ENCODE peak calls at places on chromosomes 13 and 19, in nine cellular contexts. Q, S, G, V, T, I, H, Z and O are unnamed samples.

GRCh38 chr19:29084266-29084665 is 128.7 kb downstream of the UQCRFS1 start:
- DNase-seq in Q (no peak), S (no peak), G (no peak), V (no peak), T (peak), I (no peak), H (no peak), Z (no peak), O (no peak)

GRCh38 chr13:43023244-43023931 is at the start of gene DNAJC15:
- DNase-seq in Q (peak), S (peak), G (peak), V (peak), T (peak), I (peak), H (peak), Z (peak), O (peak)

GRCh38 chr13:36115306-36115705 is 15.9 kb downstream of the DCLK1 start:
- DNase-seq in Q (no peak), S (no peak), G (no peak), V (no peak), T (no peak), I (no peak), H (no peak), Z (no peak), O (no peak)

GRCh38 chr13:83980322-83980721 is 98.0 kb upstream of the SLITRK1 start:
- DNase-seq in Q (peak), S (no peak), G (no peak), V (no peak), T (no peak), I (no peak), H (no peak), Z (no peak), O (no peak)

GRCh38 chr13:42971670-42972355 is 20.2 kb downstream of the EPSTI1 start:
- DNase-seq in Q (peak), S (no peak), G (no peak), V (no peak), T (no peak), I (no peak), H (no peak), Z (no peak), O (no peak)

GRCh38 chr13:42997381-42997780 is 5.3 kb upstream of the EPSTI1 start:
- DNase-seq in Q (peak), S (no peak), G (no peak), V (no peak), T (no peak), I (no peak), H (no peak), Z (no peak), O (no peak)

GRCh38 chr13:93477238-93477637 is 250.6 kb downstream of the GPC6 start:
- DNase-seq in Q (peak), S (no peak), G (no peak), V (no peak), T (no peak), I (no peak), H (no peak), Z (no peak), O (no peak)

GRCh38 chr19:33110201-33110910 is 21.6 kb upstream of the WDR88 start:
- DNase-seq in Q (peak), S (no peak), G (no peak), V (peak), T (no peak), I (no peak), H (no peak), Z (no peak), O (no peak)

GRCh38 chr13:36880961-36881360 is 39.1 kb downstream of the SMAD9 start:
- DNase-seq in Q (peak), S (no peak), G (no peak), V (no peak), T (no peak), I (no peak), H (no peak), Z (no peak), O (no peak)

DNA sequence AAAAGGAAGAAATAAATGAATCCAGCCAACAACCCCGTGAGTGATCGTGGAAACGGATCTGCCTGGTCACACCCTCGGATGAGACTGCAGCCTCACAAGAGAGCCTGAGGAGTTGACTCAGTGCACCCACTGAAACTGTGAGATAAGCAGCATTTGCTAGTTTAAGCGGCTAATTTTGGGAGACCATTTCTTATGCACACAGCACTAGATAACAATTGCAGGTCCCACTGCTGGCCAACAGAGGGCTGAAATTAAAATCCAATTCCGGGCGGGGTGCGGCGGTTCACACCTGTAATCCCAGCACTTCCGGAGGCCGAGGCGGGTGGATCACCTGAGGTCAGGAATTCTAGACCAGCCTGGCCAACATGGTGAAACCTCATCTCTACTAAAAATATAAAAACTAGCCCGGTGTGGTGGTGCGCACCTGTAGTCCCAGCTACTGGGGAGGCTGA is 3.6 kb downstream of the UQCR11 start:
- DNase-seq in Q (no peak), S (no peak), G (no peak), V (no peak), T (no peak), I (no peak), H (no peak), Z (no peak), O (no peak)
- TF ChIP-seq CTCF in Q (peak), S (no peak), G (no peak), V (no peak), T (peak), I (no peak), H (no peak), Z (no peak), O (no peak)

DNA sequence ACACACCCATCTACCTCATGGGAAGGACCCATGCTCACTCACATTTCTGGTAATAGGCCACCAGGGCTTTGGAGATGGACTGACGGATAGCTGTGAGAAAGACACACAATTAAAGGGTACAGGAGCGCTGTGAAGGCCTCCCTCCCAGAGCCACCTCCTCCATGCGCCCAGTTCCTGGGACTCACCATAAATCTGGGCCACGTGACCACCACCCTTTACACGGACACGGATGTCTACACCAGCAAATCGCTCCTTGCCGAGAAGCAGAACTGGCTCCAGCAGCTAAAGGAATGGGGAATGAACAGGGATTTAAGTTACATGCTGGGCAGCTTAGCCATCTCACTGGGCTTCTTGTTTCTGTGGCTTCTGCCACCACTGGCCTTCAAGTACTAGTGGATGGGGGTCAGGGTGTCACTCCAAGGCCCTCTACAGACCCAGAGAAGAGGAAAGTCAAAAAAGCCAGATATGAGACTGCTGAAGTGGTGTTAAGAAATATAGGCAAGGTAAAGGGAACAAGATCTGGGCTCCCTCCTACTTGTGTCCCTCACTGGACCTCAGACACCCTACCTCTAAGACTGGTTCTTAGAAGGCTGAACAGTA is 2.2 kb downstream of the RPS16 start:
- DNase-seq in Q (no peak), S (no peak), G (no peak), V (no peak), T (no peak), I (no peak), H (no peak), Z (no peak), O (no peak)
- H3K27ac ChIP-seq in Q (no peak), S (no peak), G (no peak), V (peak), T (no peak), I (no peak), H (no peak), Z (no peak), O (no peak)

GRCh38 chr13:40559915-40560314 is 106.5 kb downstream of the FOXO1 start:
- DNase-seq in Q (no peak), S (no peak), G (no peak), V (no peak), T (no peak), I (no peak), H (no peak), Z (no peak), O (no peak)
- TF ChIP-seq CTCF in Q (no peak), S (no peak), G (no peak), V (no peak), T (no peak), I (no peak), H (no peak), Z (no peak), O (no peak)

GRCh38 chr13:112733661-112734379 is 44.0 kb downstream of the ATP11A start:
- DNase-seq in Q (no peak), S (no peak), G (no peak), V (no peak), T (peak), I (no peak), H (no peak), Z (no peak), O (no peak)

GRCh38 chr13:112732679-112733078 is 42.8 kb downstream of the ATP11A start:
- DNase-seq in Q (no peak), S (no peak), G (no peak), V (no peak), T (no peak), I (no peak), H (no peak), Z (no peak), O (no peak)

GRCh38 chr13:112735791-112736190 is 46.0 kb downstream of the ATP11A start:
- DNase-seq in Q (no peak), S (no peak), G (peak), V (no peak), T (peak), I (no peak), H (no peak), Z (no peak), O (no peak)

GRCh38 chr13:112733112-112733511 is 43.3 kb downstream of the ATP11A start:
- DNase-seq in Q (no peak), S (no peak), G (no peak), V (no peak), T (peak), I (no peak), H (no peak), Z (no peak), O (no peak)

GRCh38 chr13:112734696-112735547 is 45.1 kb downstream of the ATP11A start:
- DNase-seq in Q (peak), S (no peak), G (no peak), V (no peak), T (no peak), I (no peak), H (no peak), Z (no peak), O (no peak)
- H3K27ac ChIP-seq in Q (no peak), S (no peak), G (no peak), V (no peak), T (no peak), I (no peak), H (no peak), Z (no peak), O (peak)

GRCh38 chr19:56333506-56333905 is 18.9 kb upstream of the ZSCAN5A start:
- DNase-seq in Q (peak), S (no peak), G (no peak), V (no peak), T (no peak), I (no peak), H (peak), Z (no peak), O (no peak)

GRCh38 chr19:56332695-56333094 is 18.1 kb upstream of the ZSCAN5A start:
- DNase-seq in Q (no peak), S (no peak), G (no peak), V (no peak), T (no peak), I (no peak), H (no peak), Z (no peak), O (no peak)
- TF ChIP-seq CTCF in Q (no peak), S (no peak), G (no peak), V (no peak), T (no peak), I (no peak), H (no peak), Z (no peak), O (no peak)